ENCODE peak calls at places on chromosomes 2 and 18, in six cellular contexts. M is mesenchymal stem cell, K is IMR-90, Y is H9, U is neuronal stem cell, S is trophoblast cell. P is an unnamed sample.

GRCh38 chr2:66901344-66901743 is 466.4 kb downstream of the MEIS1 start:
- DNase-seq in M (no peak), K (no peak), Y (no peak), U (no peak), S (peak; percentile 6), P (no peak)

GRCh38 chr18:3380384-3380961 is 69.5 kb upstream of the TGIF1 start:
- DNase-seq in M (peak; percentile 12), K (peak; percentile 58), Y (no peak), U (no peak), S (peak; percentile 61), P (no peak)

GRCh38 chr2:202158796-202159195 is 79.6 kb downstream of the SUMO1 start:
- DNase-seq in M (no peak), K (peak; percentile 46), Y (no peak), U (no peak), S (no peak), P (no peak)

GRCh38 chr2:199862779-199863178 is 11.8 kb upstream of the FTCDNL1 start:
- DNase-seq in M (peak; percentile 5), K (no peak), Y (no peak), U (no peak), S (peak; percentile 71), P (no peak)

GRCh38 chr2:15748736-15749323 is 157.2 kb downstream of the DDX1 start:
- DNase-seq in M (peak; percentile 26), K (no peak), Y (peak; percentile 86), U (peak; percentile 67), S (peak; percentile 71), P (peak; percentile 90)

GRCh38 chr2:9748586-9748985 is 94.7 kb upstream of the TAF1B start:
- DNase-seq in M (no peak), K (no peak), Y (no peak), U (no peak), S (no peak), P (no peak)

GRCh38 chr2:69992310-69993047 is 31.0 kb upstream of the ASPRV1 start:
- DNase-seq in M (no peak), K (no peak), Y (no peak), U (no peak), S (no peak), P (no peak)

GRCh38 chr18:58117685-58118403 is 73.8 kb downstream of the NEDD4L start:
- DNase-seq in M (peak; percentile 81), K (peak; percentile 98), Y (no peak), U (no peak), S (peak; percentile 36), P (no peak)

GRCh38 chr2:231181848-231182247 is 16.6 kb upstream of the ARMC9 start:
- DNase-seq in M (peak; percentile 96), K (peak; percentile 50), Y (no peak), U (no peak), S (peak; percentile 88), P (no peak)

GRCh38 chr2:181785677-181786344 is 105.5 kb upstream of the NEUROD1 start:
- DNase-seq in M (peak; percentile 70), K (peak; percentile 75), Y (no peak), U (no peak), S (peak; percentile 79), P (no peak)

GRCh38 chr2:54402350-54402749 is 53.8 kb upstream of the SPTBN1 start:
- DNase-seq in M (peak; percentile 82), K (peak; percentile 82), Y (peak; percentile 50), U (no peak), S (no peak), P (no peak)

GRCh38 chr18:74476154-74476553 is 19.0 kb upstream of the DIPK1C start:
- DNase-seq in M (peak; percentile 38), K (peak; percentile 8), Y (peak; percentile 55), U (no peak), S (peak; percentile 48), P (no peak)

GRCh38 chr18:13909541-13909940 is 5.8 kb downstream of the MC2R start:
- DNase-seq in M (no peak), K (no peak), Y (no peak), U (no peak), S (no peak), P (no peak)

GRCh38 chr2:221502270-221502973 is 69.7 kb downstream of the EPHA4 start:
- DNase-seq in M (peak; percentile 80), K (peak; percentile 69), Y (no peak), U (no peak), S (no peak), P (no peak)

GRCh38 chr18:25866331-25866730 is 224.1 kb downstream of the SS18 start:
- DNase-seq in M (no peak), K (no peak), Y (no peak), U (no peak), S (peak; percentile 94), P (no peak)

GRCh38 chr2:28507806-28508764 is 12.2 kb downstream of the PLB1 start:
- DNase-seq in M (no peak), K (peak; percentile 17), Y (no peak), U (no peak), S (peak; percentile 80), P (no peak)

GRCh38 chr2:129375587-129375986 is 603.9 kb upstream of the RAB6C start:
- DNase-seq in M (no peak), K (no peak), Y (no peak), U (no peak), S (no peak), P (no peak)

GRCh38 chr2:104857262-104858221 is 3.6 kb downstream of the POU3F3 start:
- DNase-seq in M (no peak), K (no peak), Y (peak; percentile 51), U (no peak), S (no peak), P (peak; percentile 68)

GRCh38 chr2:240369725-240370585 is 65.5 kb upstream of the GPC1 start:
- DNase-seq in M (peak; percentile 70), K (peak; percentile 93), Y (no peak), U (no peak), S (peak; percentile 97), P (peak; percentile 10)

GRCh38 chr2:66463206-66463605 is 28.3 kb downstream of the MEIS1 start:
- DNase-seq in M (peak; percentile 45), K (no peak), Y (no peak), U (no peak), S (peak; percentile 9), P (no peak)

GRCh38 chr18:9547767-9548166 is 66.6 kb downstream of the PPP4R1 start:
- DNase-seq in M (peak; percentile 21), K (no peak), Y (no peak), U (no peak), S (peak; percentile 15), P (no peak)

DNA sequence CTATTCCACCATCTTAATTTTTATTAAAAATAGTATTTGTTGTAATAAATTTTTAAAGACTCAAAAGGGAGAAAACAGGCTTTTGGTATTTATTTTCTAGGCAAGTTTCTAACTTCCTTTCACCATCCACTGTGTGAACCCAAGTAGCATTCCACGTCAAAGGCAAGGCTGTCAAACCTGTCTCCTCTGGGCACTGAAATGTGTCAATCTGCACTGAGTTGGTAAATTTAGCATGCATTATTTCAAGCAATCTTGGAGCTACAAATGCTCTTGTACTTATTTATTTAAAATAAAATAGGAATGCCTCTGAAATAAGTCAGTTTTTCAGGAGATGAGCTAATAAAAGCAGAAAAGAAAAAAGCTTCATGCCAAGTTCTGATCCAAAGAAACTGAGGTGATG is 130.9 kb upstream of the CNTNAP5 start:
- DNase-seq in M (no peak), K (no peak), Y (no peak), U (no peak), S (no peak), P (no peak)
- H3K14ac ChIP-seq in M (no peak overlapping the region), K (no peak overlapping the region), Y (no peak overlapping the region), U (no peak overlapping the region), S (no peak overlapping the region), P (no peak overlapping the region)

GRCh38 chr2:130826419-130826818 is 10.3 kb upstream of the ARHGEF4 start:
- DNase-seq in M (no peak), K (no peak), Y (no peak), U (no peak), S (no peak), P (peak; percentile 40)

GRCh38 chr2:130825972-130826253 is 10.8 kb upstream of the ARHGEF4 start:
- DNase-seq in M (no peak), K (no peak), Y (no peak), U (no peak), S (no peak), P (no peak)

GRCh38 chr2:130827502-130828251 is 9.0 kb upstream of the ARHGEF4 start:
- DNase-seq in M (peak; percentile 9), K (peak; percentile 68), Y (no peak), U (peak; percentile 56), S (peak; percentile 70), P (no peak)

GRCh38 chr2:130828461-130828860 is 8.3 kb upstream of the ARHGEF4 start:
- DNase-seq in M (no peak), K (no peak), Y (no peak), U (no peak), S (no peak), P (no peak)

GRCh38 chr2:130826821-130827501 is 9.8 kb upstream of the ARHGEF4 start:
- DNase-seq in M (no peak), K (no peak), Y (no peak), U (no peak), S (no peak), P (no peak)
- H3K14ac ChIP-seq in M (no peak overlapping the region), K (no peak overlapping the region), Y (no peak overlapping the region), U (no peak overlapping the region), S (no peak overlapping the region), P (no peak overlapping the region)

DNA sequence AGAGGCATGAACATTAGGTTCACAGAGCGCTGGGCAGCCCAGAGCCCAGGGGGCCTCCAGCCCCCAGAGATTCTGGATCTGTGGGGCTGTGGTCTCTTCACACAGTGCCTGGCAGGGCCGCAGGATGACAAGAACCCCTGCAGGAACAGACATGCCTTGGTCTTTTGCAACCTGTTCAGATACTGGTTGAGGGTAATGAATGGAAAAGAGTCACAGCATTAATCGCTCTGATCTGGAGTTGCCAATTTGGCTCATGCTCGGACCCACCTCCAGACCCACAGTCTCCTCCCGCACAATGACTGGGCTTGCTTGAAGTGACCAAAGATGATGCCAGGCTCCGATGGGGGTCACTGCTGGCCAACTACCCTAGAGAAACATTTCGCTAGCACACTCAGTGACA is 229.4 kb upstream of the SMAD2 start:
- DNase-seq in M (no peak), K (no peak), Y (no peak), U (no peak), S (no peak), P (no peak)
- H3K14ac ChIP-seq in M (no peak overlapping the region), K (no peak overlapping the region), Y (no peak overlapping the region), U (no peak overlapping the region), S (no peak overlapping the region), P (no peak overlapping the region)

GRCh38 chr2:36834203-36834602 is 132.1 kb downstream of the STRN start:
- DNase-seq in M (no peak), K (no peak), Y (no peak), U (no peak), S (no peak), P (no peak)

GRCh38 chr2:36835125-36835524 is 131.2 kb downstream of the STRN start:
- DNase-seq in M (no peak), K (no peak), Y (no peak), U (no peak), S (no peak), P (no peak)

GRCh38 chr2:36839976-36840617 is 126.2 kb downstream of the STRN start:
- DNase-seq in M (no peak), K (no peak), Y (no peak), U (no peak), S (no peak), P (no peak)

GRCh38 chr2:36831185-36831584 is 134.7 kb downstream of the VIT start:
- DNase-seq in M (no peak), K (no peak), Y (no peak), U (no peak), S (no peak), P (no peak)

DNA sequence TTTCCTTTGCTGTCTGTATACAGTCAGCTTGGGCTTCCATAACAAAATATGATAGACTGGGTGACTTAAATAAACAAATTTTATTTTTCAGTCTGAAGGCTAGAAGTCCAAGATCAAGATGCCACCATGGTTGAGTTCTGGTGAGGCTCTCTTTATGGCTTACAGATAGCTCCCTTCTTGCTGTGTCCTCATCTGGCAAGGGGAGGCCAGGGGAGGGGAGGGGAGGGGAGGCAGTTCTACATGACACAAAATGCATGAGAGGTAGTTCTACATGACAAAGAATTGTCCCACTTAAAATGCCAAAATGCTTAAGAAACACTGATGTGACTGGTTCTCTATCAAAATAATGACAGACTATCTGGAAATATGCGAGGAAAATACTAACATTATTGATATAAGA is 131.6 kb downstream of the STRN start:
- DNase-seq in M (no peak), K (no peak), Y (peak; percentile 67), U (no peak), S (no peak), P (peak; percentile 34)
- H3K14ac ChIP-seq in M (no peak overlapping the region), K (no peak overlapping the region), Y (no peak overlapping the region), U (no peak overlapping the region), S (no peak overlapping the region), P (no peak overlapping the region)

P was measured in H1.